ENCODE peak calls at places on chromosome 3, in five cellular contexts. F is endothelial cell of umbilical vein, G is astrocyte, X is MM.1S, I is mesenchymal stem cell. P is an unnamed sample.

GRCh38 chr3:8607285-8608040 is 37.1 kb downstream of the SSUH2 start:
- DNase-seq in F (peak; percentile 78), G (peak; percentile 68), X (no peak), I (peak; percentile 91), P (peak; percentile 82)

GRCh38 chr3:1380926-1381646 is 288.3 kb downstream of the CNTN6 start:
- DNase-seq in F (no peak), G (no peak), X (no peak), I (no peak), P (no peak)

GRCh38 chr3:108861401-108861800 is 38.8 kb downstream of the TRAT1 start:
- DNase-seq in F (no peak), G (no peak), X (no peak), I (no peak), P (no peak)

GRCh38 chr3:83235180-83235814 is 1473.9 kb upstream of the GBE1 start:
- DNase-seq in F (no peak), G (no peak), X (no peak), I (no peak), P (no peak)

GRCh38 chr3:10558726-10559125 is 53.3 kb upstream of the ATP2B2 start:
- DNase-seq in F (no peak), G (no peak), X (no peak), I (no peak), P (no peak)

GRCh38 chr3:126213376-126214044 is 33.1 kb upstream of the ALDH1L1 start:
- DNase-seq in F (no peak), G (peak; percentile 10), X (no peak), I (peak; percentile 5), P (peak; percentile 39)

GRCh38 chr3:47772047-47772446 is 9.6 kb downstream of the SMARCC1 start:
- DNase-seq in F (no peak), G (no peak), X (no peak), I (no peak), P (no peak)

GRCh38 chr3:183317886-183318845 is 65.1 kb downstream of the B3GNT5 start:
- DNase-seq in F (no peak), G (peak; percentile 59), X (peak; percentile 4), I (peak; percentile 15), P (peak; percentile 55)

GRCh38 chr3:14947105-14947885 is at the start of gene NR2C2:
- DNase-seq in F (peak; percentile 82), G (peak; percentile 38), X (peak; percentile 88), I (peak; percentile 80), P (peak; percentile 89)

GRCh38 chr3:62143843-62144450 is 229.4 kb downstream of the FEZF2 start:
- DNase-seq in F (peak; percentile 38), G (no peak), X (peak; percentile 15), I (peak; percentile 42), P (no peak)

GRCh38 chr3:100993309-100993708 is at the start of gene ABI3BP:
- DNase-seq in F (peak; percentile 91), G (peak; percentile 76), X (no peak), I (peak; percentile 87), P (peak; percentile 95)

GRCh38 chr3:111803123-111803593 is 55.9 kb upstream of the PHLDB2 start:
- DNase-seq in F (no peak), G (peak; percentile 100), X (no peak), I (peak; percentile 86), P (peak; percentile 98)

GRCh38 chr3:17775073-17775472 is 32.6 kb upstream of the TBC1D5 start:
- DNase-seq in F (no peak), G (no peak), X (no peak), I (no peak), P (no peak)

GRCh38 chr3:120928991-120929390 is 21.0 kb downstream of the STXBP5L start:
- DNase-seq in F (no peak), G (peak; percentile 48), X (no peak), I (no peak), P (no peak)

GRCh38 chr3:70516081-70516480 is 203.6 kb upstream of the MDFIC2 start:
- DNase-seq in F (no peak), G (no peak), X (no peak), I (no peak), P (no peak)

GRCh38 chr3:179027326-179027900 is 44.2 kb downstream of the ZMAT3 start:
- DNase-seq in F (no peak), G (peak; percentile 81), X (no peak), I (peak; percentile 79), P (peak; percentile 35)

GRCh38 chr3:41221278-41221677 is 22.0 kb downstream of the CTNNB1 start:
- DNase-seq in F (no peak), G (no peak), X (no peak), I (no peak), P (no peak)
- H3K4me1 ChIP-seq in F (peaks cover 13% of the 10 kb centered on the region), G (peaks cover 16% of the 10 kb centered on the region), X (no peaks in the 10 kb centered on the region), I (peaks cover 7% of the 10 kb centered on the region), P (peaks cover 38% of the 10 kb centered on the region)

GRCh38 chr3:4493008-4493930 is at the start of gene ITPR1:
- DNase-seq in F (peak; percentile 99), G (peak; percentile 96), X (peak; percentile 99), I (peak; percentile 99), P (peak; percentile 98)

GRCh38 chr3:4495294-4496110 is 2.4 kb downstream of the ITPR1 start:
- DNase-seq in F (peak; percentile 77), G (no peak), X (no peak), I (no peak), P (no peak)

GRCh38 chr3:4494807-4495200 is 1.7 kb downstream of the ITPR1 start:
- DNase-seq in F (no peak), G (no peak), X (peak; percentile 27), I (no peak), P (no peak)

GRCh38 chr3:4492240-4493007 is 724 bp upstream of the ITPR1 start:
- DNase-seq in F (peak; percentile 65), G (peak; percentile 63), X (peak; percentile 50), I (peak; percentile 80), P (peak; percentile 84)

GRCh38 chr3:4493931-4494806 is 1.0 kb downstream of the ITPR1 start:
- DNase-seq in F (peak; percentile 46), G (peak; percentile 18), X (no peak), I (peak; percentile 47), P (peak; percentile 59)
- H3K9ac ChIP-seq in F (peak overlapping the region; percentile 14), G (peak overlapping the region; percentile 81), X (peak overlapping the region; percentile 27), I (peak overlapping the region; percentile 92), P (peak overlapping the region; percentile 85)

DNA sequence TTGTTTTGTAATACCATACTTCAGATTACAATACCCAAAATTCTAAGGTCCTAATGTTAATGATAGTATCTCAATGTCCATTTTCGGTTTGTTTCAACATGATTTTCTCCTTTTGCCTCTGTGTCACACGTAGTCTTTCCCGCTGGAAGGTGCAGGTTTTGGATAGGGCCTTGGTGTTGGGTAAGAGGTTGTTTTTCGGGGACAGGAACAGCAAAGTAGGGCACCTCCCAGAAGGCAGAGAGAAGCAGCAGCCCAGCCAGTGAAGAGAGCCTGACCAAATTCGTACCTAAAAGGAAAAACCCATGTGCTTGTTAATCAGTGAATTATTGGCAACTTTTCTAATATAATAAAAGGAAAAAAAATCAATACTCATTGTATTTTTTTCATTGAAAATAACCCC is 14.1 kb downstream of the CLDN1 start:
- DNase-seq in F (no peak), G (no peak), X (no peak), I (no peak), P (no peak)
- H3K4me1 ChIP-seq in F (no peaks in the 10 kb centered on the region), G (no peaks in the 10 kb centered on the region), X (no peaks in the 10 kb centered on the region), I (peaks cover 3% of the 10 kb centered on the region), P (peaks cover 28% of the 10 kb centered on the region)

GRCh38 chr3:143450656-143451055 is 331.1 kb downstream of the CHST2 start:
- DNase-seq in F (no peak), G (no peak), X (no peak), I (no peak), P (no peak)

GRCh38 chr3:143455480-143455879 is 335.9 kb downstream of the CHST2 start:
- DNase-seq in F (no peak), G (no peak), X (no peak), I (no peak), P (no peak)
- H3K9ac ChIP-seq in F (no peak overlapping the region), G (no peak overlapping the region), X (no peak overlapping the region), I (no peak overlapping the region), P (no peak overlapping the region)

GRCh38 chr3:149872589-149872988 is 59.6 kb downstream of the RNF13 start:
- DNase-seq in F (no peak), G (no peak), X (no peak), I (no peak), P (no peak)
- H3K4me1 ChIP-seq in F (no peaks in the 10 kb centered on the region), G (no peaks in the 10 kb centered on the region), X (no peaks in the 10 kb centered on the region), I (no peaks in the 10 kb centered on the region), P (no peaks in the 10 kb centered on the region)

DNA sequence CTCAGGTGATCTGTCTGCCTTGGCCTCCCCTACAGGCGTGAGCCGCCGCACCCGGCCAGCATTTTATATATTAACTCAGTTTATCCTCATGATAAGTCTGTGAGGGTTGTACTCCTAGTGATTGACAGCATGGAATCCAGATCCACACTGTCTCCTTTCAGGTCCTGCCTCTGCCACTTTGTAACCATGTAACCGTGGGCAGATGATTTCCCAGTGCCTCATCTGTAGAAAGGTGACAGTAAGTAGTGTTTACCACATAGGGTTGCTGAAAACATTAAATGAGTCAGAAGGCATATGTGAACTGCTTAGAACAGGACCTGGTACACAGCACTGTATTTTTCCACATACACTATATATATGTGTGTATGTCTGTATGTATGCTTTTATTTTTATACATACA is 2.4 kb downstream of the FYTTD1 start:
- DNase-seq in F (no peak), G (no peak), X (no peak), I (peak; percentile 46), P (peak; percentile 20)
- H3K9ac ChIP-seq in F (no peak overlapping the region), G (no peak overlapping the region), X (no peak overlapping the region), I (peak overlapping the region; percentile 88), P (peak overlapping the region; percentile 83)

DNA sequence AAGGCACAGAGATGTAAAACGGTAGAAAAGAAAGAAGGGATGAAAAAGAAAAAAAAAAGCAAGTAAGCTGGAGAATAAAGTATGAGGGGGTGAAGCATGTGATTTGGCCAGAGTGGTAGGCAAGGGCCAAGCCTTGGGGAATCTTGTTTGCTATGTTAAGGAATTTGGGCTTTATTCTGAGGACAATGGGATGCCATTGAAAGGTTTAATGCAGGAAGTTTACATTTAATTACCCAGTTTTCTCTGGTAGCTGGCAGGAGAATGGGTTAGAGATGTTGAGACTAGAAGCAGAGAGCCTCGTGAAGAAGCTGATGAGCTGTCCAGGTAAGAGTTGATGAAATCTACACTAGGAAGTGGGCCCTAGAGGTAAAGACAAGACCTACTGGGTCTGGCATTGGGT is 455.9 kb downstream of the PDCD6IP start:
- DNase-seq in F (no peak), G (no peak), X (no peak), I (no peak), P (no peak)
- H3K4me1 ChIP-seq in F (no peaks in the 10 kb centered on the region), G (no peaks in the 10 kb centered on the region), X (peaks cover 4% of the 10 kb centered on the region), I (peaks cover 3% of the 10 kb centered on the region), P (no peaks in the 10 kb centered on the region)

P was measured in GM23248.